ENCODE peak calls at places on chromosome 14, in seven cellular contexts. C is hypothalamus, M is endothelial cell, J is NCI-H1092, Y is testis, X is D341Med, R is midbrain. P is an unnamed sample.

GRCh38 chr14:73935666-73936065 is 14.2 kb downstream of the FAM161B start:
- DNase-seq in Y (no peak), J (no peak), R (no peak), C (no peak), X (peak; percentile 51), M (no peak), P (peak; percentile 39)

GRCh38 chr14:93331375-93332031 is 1.3 kb downstream of the BTBD7 start:
- DNase-seq in X (no peak), M (peak; percentile 38), R (no peak), J (no peak), Y (no peak), C (no peak), P (no peak)

GRCh38 chr14:73714656-73715081 is 485 bp upstream of the PNMA1 start:
- DNase-seq in R (no peak), X (no peak), M (no peak), J (no peak), Y (peak; percentile 40), C (no peak), P (no peak)

GRCh38 chr14:72476657-72477499 is 417.0 kb downstream of the DPF3 start:
- DNase-seq in M (no peak), C (no peak), J (no peak), Y (no peak), R (no peak), X (no peak), P (peak; percentile 31)

GRCh38 chr14:98684486-98684885 is 587.5 kb downstream of the BCL11B start:
- DNase-seq in J (no peak), M (no peak), C (no peak), Y (no peak), R (no peak), X (no peak), P (no peak)

GRCh38 chr14:105364100-105364708 is 34.1 kb upstream of the TEX22 start:
- DNase-seq in Y (no peak), R (no peak), C (no peak), M (no peak), X (peak; percentile 90), J (no peak), P (peak; percentile 74)

GRCh38 chr14:96852823-96853422 is 55.7 kb downstream of the VRK1 start:
- DNase-seq in M (peak; percentile 8), C (no peak), J (no peak), X (peak; percentile 28), Y (peak; percentile 23), R (no peak), P (no peak)

GRCh38 chr14:101819251-101819990 is 57.9 kb downstream of the PPP2R5C start:
- DNase-seq in C (no peak), R (no peak), X (no peak), J (no peak), Y (no peak), M (no peak), P (no peak)

GRCh38 chr14:102049258-102050025 is 37.4 kb downstream of the HSP90AA1 start:
- DNase-seq in Y (no peak), C (no peak), X (no peak), R (no peak), J (no peak), M (no peak), P (no peak)

GRCh38 chr14:99560403-99560802 is 43.6 kb downstream of the CCDC85C start:
- DNase-seq in J (no peak), R (no peak), X (no peak), Y (no peak), M (no peak), C (no peak), P (no peak)

GRCh38 chr14:58677525-58677924 is 39.8 kb downstream of the DACT1 start:
- DNase-seq in C (no peak), Y (no peak), R (no peak), X (no peak), M (no peak), J (no peak), P (no peak)

GRCh38 chr14:99415496-99416281 is 65.0 kb downstream of the SETD3 start:
- DNase-seq in J (peak; percentile 67), X (peak; percentile 71), R (peak; percentile 83), C (peak; percentile 40), M (peak; percentile 66), Y (peak; percentile 66), P (peak; percentile 62)

GRCh38 chr14:104119119-104119699 is 19.2 kb upstream of the KIF26A start:
- DNase-seq in C (no peak), Y (no peak), M (no peak), R (no peak), J (no peak), X (no peak), P (no peak)

GRCh38 chr14:74360163-74360562 is 11.9 kb downstream of the VRTN start:
- DNase-seq in M (no peak), J (no peak), R (no peak), C (no peak), X (no peak), Y (no peak), P (no peak)

GRCh38 chr14:79986251-79986650 is 225.1 kb downstream of the DIO2 start:
- DNase-seq in C (no peak), J (no peak), R (no peak), X (no peak), M (no peak), Y (no peak), P (no peak)

GRCh38 chr14:22505751-22506710 is 83.0 kb downstream of the DAD1 start:
- DNase-seq in J (no peak), R (no peak), M (no peak), Y (no peak), C (no peak), X (no peak), P (no peak)

GRCh38 chr14:30177776-30178175 is 250.1 kb upstream of the PRKD1 start:
- DNase-seq in C (no peak), J (no peak), Y (no peak), R (no peak), X (no peak), M (no peak), P (no peak)

GRCh38 chr14:22520235-22520634 is 68.8 kb downstream of the DAD1 start:
- DNase-seq in R (no peak), C (no peak), M (no peak), X (peak; percentile 35), J (no peak), Y (no peak), P (no peak)

GRCh38 chr14:105437723-105438500 is 18.3 kb downstream of the MTA1 start:
- DNase-seq in M (no peak), X (no peak), Y (no peak), R (no peak), J (no peak), C (no peak), P (no peak)

GRCh38 chr14:102605026-102605425 is 12.6 kb downstream of the RCOR1 start:
- DNase-seq in Y (no peak), C (no peak), X (no peak), M (no peak), R (no peak), J (no peak), P (no peak)

GRCh38 chr14:105947599-105947998 is 421.2 kb downstream of the TMEM121 start:
- DNase-seq in M (no peak), C (no peak), X (no peak), R (no peak), Y (no peak), J (no peak), P (no peak)

GRCh38 chr14:91425720-91426032 is 8.1 kb upstream of the CCDC88C start:
- DNase-seq in X (no peak), R (no peak), J (no peak), M (no peak), C (no peak), Y (no peak), P (no peak)